ENCODE peak calls at places on chromosome X, in five cellular contexts. One of them, this sample, is unnamed.

GRCh38 chrX:26262121-26262523 is 46.2 kb downstream of the MAGEB5 start:
- DNase-seq in BJ: no peak
- DNase-seq in NCI-H2081: no peak
- DNase-seq in GM19239: no peak
- DNase-seq in DMS153: no peak
- DNase-seq in this sample: no peak

GRCh38 chrX:2228466-2228865 is 272.3 kb downstream of the DHRSX start:
- DNase-seq in BJ: no peak
- DNase-seq in DMS153: no peak
- DNase-seq in GM19239: no peak
- DNase-seq in NCI-H2081: no peak
- DNase-seq in this sample: no peak

GRCh38 chrX:47751670-47752069 is 85.0 kb upstream of the ZNF81 start:
- DNase-seq in GM19239: no peak
- DNase-seq in BJ: no peak
- DNase-seq in DMS153: no peak
- DNase-seq in NCI-H2081: peak
- DNase-seq in this sample: no peak

GRCh38 chrX:134294548-134294947 is 57.6 kb downstream of the CCDC160 start:
- DNase-seq in DMS153: no peak
- DNase-seq in GM19239: no peak
- DNase-seq in BJ: no peak
- DNase-seq in NCI-H2081: no peak
- DNase-seq in this sample: no peak

GRCh38 chrX:43974076-43974475 is 886 bp upstream of the NDP start:
- DNase-seq in BJ: no peak
- DNase-seq in NCI-H2081: no peak
- DNase-seq in DMS153: no peak
- DNase-seq in GM19239: no peak
- DNase-seq in this sample: no peak

GRCh38 chrX:11351375-11352295 is 58.4 kb downstream of the AMELX start:
- DNase-seq in BJ: peak
- DNase-seq in GM19239: no peak
- DNase-seq in DMS153: no peak
- DNase-seq in NCI-H2081: no peak
- DNase-seq in this sample: no peak

GRCh38 chrX:16215660-16216059 is 48.4 kb downstream of the MAGEB17 start:
- DNase-seq in BJ: no peak
- DNase-seq in NCI-H2081: no peak
- DNase-seq in DMS153: no peak
- DNase-seq in GM19239: no peak
- DNase-seq in this sample: no peak

GRCh38 chrX:39427492-39428289 is 626.4 kb downstream of the MID1IP1 start:
- DNase-seq in GM19239: no peak
- DNase-seq in BJ: no peak
- DNase-seq in NCI-H2081: no peak
- DNase-seq in DMS153: no peak
- DNase-seq in this sample: no peak

This sample was measured in SHP77 treated with DMSO at 0.1 percent for 48 hours.